ENCODE peak calls at places on chromosomes 11 and 22, in nine cellular contexts. W is GM23338, Z is small intestine, U is mucosa of descending colon, H is stomach, P is breast epithelium, N is colonic mucosa, K is ovary, I is HCT116. O is an unnamed sample. For H3K4me1, the result is how much of the 10 kb centered on the place peaks cover.

GRCh38 chr22:33210129-33210784 is 152.1 kb upstream of the SYN3 start:
- DNase-seq in W (peak), Z (peak), U (no peak), H (no peak), P (no peak), N (peak), K (no peak), I (no peak), O (no peak)

GRCh38 chr11:131465056-131465455 is 94.6 kb downstream of the NTM start:
- DNase-seq in W (no peak), Z (no peak), U (no peak), H (no peak), P (no peak), N (no peak), K (no peak), I (no peak), O (no peak)

GRCh38 chr22:48338793-48339705 is 1488.6 kb downstream of the BRD1 start:
- DNase-seq in W (peak), Z (no peak), U (no peak), H (no peak), P (no peak), N (no peak), K (no peak), I (no peak), O (no peak)

GRCh38 chr11:41985799-41986198 is 526.3 kb upstream of the LRRC4C start:
- DNase-seq in W (no peak), Z (no peak), U (no peak), H (no peak), P (no peak), N (no peak), K (no peak), I (no peak), O (no peak)

GRCh38 chr11:12691473-12691872 is 17.3 kb downstream of the TEAD1 start:
- DNase-seq in W (no peak), Z (peak), U (no peak), H (no peak), P (no peak), N (no peak), K (no peak), I (no peak), O (no peak)

GRCh38 chr22:50299724-50300619 is 7.5 kb downstream of the PLXNB2 start:
- DNase-seq in W (peak), Z (peak), U (peak), H (peak), P (no peak), N (peak), K (no peak), I (no peak), O (no peak)

GRCh38 chr11:75815345-75815983 is 454 bp downstream of the UVRAG start:
- DNase-seq in W (peak), Z (no peak), U (no peak), H (peak), P (peak), N (peak), K (no peak), I (no peak), O (peak)

GRCh38 chr11:45405916-45406670 is 120.0 kb upstream of the SYT13 start:
- DNase-seq in W (peak), Z (no peak), U (no peak), H (peak), P (no peak), N (no peak), K (no peak), I (no peak), O (no peak)

GRCh38 chr11:69273571-69273970 is 20.4 kb upstream of the MYEOV start:
- DNase-seq in W (no peak), Z (no peak), U (no peak), H (no peak), P (no peak), N (no peak), K (no peak), I (no peak), O (no peak)

GRCh38 chr22:43031617-43032016 is 16.7 kb upstream of the PACSIN2 start:
- DNase-seq in W (no peak), Z (no peak), U (no peak), H (no peak), P (no peak), N (no peak), K (no peak), I (no peak), O (no peak)
- H3K4me3 ChIP-seq in W (no peak), Z (no peak), U (no peak), H (no peak), P (no peak), N (no peak), K (no peak), I (no peak), O (no peak)

GRCh38 chr22:41300661-41301060 is 664 bp upstream of the ZC3H7B start:
- DNase-seq in W (peak), Z (peak), U (no peak), H (no peak), P (no peak), N (no peak), K (no peak), I (no peak), O (no peak)
- H3K4me1 ChIP-seq in W (under half), Z (under half), U (under half), H (under half), P (under half), N (under half), K (under half), I (under half), O (under half)

GRCh38 chr11:72589802-72590761 is 84.1 kb downstream of the PDE2A start:
- DNase-seq in W (peak), Z (peak), U (peak), H (peak), P (no peak), N (no peak), K (no peak), I (no peak), O (peak)
- H3K4me3 ChIP-seq in W (peak), Z (no peak), U (no peak), H (peak), P (no peak), N (peak), K (no peak), I (no peak), O (no peak)

GRCh38 chr22:19867617-19868016 is 12.9 kb upstream of the GNB1L start:
- DNase-seq in W (no peak), Z (no peak), U (peak), H (no peak), P (no peak), N (no peak), K (peak), I (no peak), O (no peak)
- H3K4me1 ChIP-seq in W (under half), Z (under half), U (under half), H (under half), P (under half), N (under half), K (under half), I (under half), O (under half)

GRCh38 chr11:79438631-79439429 is 2.0 kb downstream of the TENM4 start:
- DNase-seq in W (peak), Z (no peak), U (no peak), H (no peak), P (no peak), N (peak), K (peak), I (no peak), O (no peak)
- H3K4me3 ChIP-seq in W (peak), Z (no peak), U (no peak), H (peak), P (peak), N (peak), K (peak), I (no peak), O (no peak)

GRCh38 chr11:2807801-2808241 is 77.8 kb downstream of the CDKN1C start:
- DNase-seq in W (no peak), Z (no peak), U (peak), H (peak), P (peak), N (no peak), K (peak), I (no peak), O (no peak)
- H3K4me1 ChIP-seq in W (under half), Z (under half), U (under half), H (under half), P (under half), N (under half), K (under half), I (under half), O (under half)

GRCh38 chr11:111388842-111389241 is 9.8 kb upstream of the POU2AF1 start:
- DNase-seq in W (no peak), Z (peak), U (no peak), H (no peak), P (no peak), N (peak), K (no peak), I (no peak), O (no peak)
- H3K4me3 ChIP-seq in W (no peak), Z (no peak), U (no peak), H (no peak), P (no peak), N (no peak), K (no peak), I (no peak), O (no peak)

DNA sequence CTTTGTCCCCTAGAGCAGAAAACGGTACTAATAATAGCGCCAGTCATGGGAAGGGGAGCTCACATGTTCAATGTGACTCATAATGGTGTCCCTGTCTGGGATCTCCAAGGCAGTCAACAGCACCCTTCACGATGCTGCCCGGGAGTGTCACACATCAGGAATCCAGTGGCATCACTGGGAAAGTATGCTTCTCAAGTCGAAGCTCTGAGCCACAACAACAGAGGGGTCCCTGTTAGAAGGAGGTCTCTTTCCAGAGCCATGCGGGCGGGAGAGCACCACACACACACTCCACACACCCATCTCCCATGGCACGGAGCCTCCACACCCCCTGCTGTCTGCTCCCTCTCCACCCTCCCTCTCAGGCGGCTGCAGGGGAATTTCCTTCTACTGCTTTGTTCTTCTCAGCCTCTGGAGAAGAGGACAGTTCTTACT is 119.7 kb downstream of the ETS1 start:
- DNase-seq in W (no peak), Z (no peak), U (no peak), H (no peak), P (no peak), N (no peak), K (no peak), I (peak), O (peak)
- H3K4me1 ChIP-seq in W (under half), Z (under half), U (under half), H (half or more), P (under half), N (under half), K (under half), I (under half), O (half or more)

GRCh38 chr11:109073032-109073822 is 348.8 kb upstream of the C11orf87 start:
- DNase-seq in W (no peak), Z (no peak), U (no peak), H (no peak), P (no peak), N (no peak), K (no peak), I (no peak), O (no peak)

GRCh38 chr11:109071712-109072524 is 350.1 kb upstream of the C11orf87 start:
- DNase-seq in W (no peak), Z (no peak), U (no peak), H (no peak), P (no peak), N (no peak), K (no peak), I (no peak), O (no peak)

GRCh38 chr11:109076870-109077269 is 345.1 kb upstream of the C11orf87 start:
- DNase-seq in W (no peak), Z (no peak), U (no peak), H (no peak), P (no peak), N (no peak), K (no peak), I (no peak), O (no peak)

GRCh38 chr11:109075976-109076375 is 346.0 kb upstream of the C11orf87 start:
- DNase-seq in W (no peak), Z (no peak), U (no peak), H (no peak), P (no peak), N (no peak), K (no peak), I (no peak), O (no peak)

GRCh38 chr11:109077340-109077927 is 344.6 kb upstream of the C11orf87 start:
- DNase-seq in W (peak), Z (no peak), U (no peak), H (no peak), P (no peak), N (no peak), K (no peak), I (no peak), O (no peak)
- H3K4me3 ChIP-seq in W (no peak), Z (no peak), U (no peak), H (no peak), P (no peak), N (no peak), K (no peak), I (no peak), O (no peak)

O was measured in CD4-positive, alpha-beta memory T cell.